ENCODE peak calls at places on chromosomes 1 and 21, in five cellular contexts. N is dorsolateral prefrontal cortex; G is CD4-positive, alpha-beta T cell; X is PC-9; C is spleen. A is an unnamed sample.

GRCh38 chr21:45548711-45549491 is 6.7 kb upstream of the SLC19A1 start:
- DNase-seq in G (no peak), C (peak), X (no peak), N (no peak), A (no peak)

GRCh38 chr1:109718495-109718894 is 6.4 kb downstream of the GSTM5 start:
- DNase-seq in C (no peak), G (no peak), N (no peak), X (no peak), A (no peak)

GRCh38 chr1:226657788-226658537 is 81.1 kb downstream of the ITPKB start:
- DNase-seq in G (no peak), X (no peak), C (peak), N (no peak), A (peak)

GRCh38 chr1:155179107-155180031 is 5.7 kb downstream of the TRIM46 start:
- DNase-seq in X (no peak), G (peak), C (peak), N (no peak), A (no peak)

GRCh38 chr1:165036403-165036802 is 320.1 kb downstream of the LMX1A start:
- DNase-seq in G (no peak), X (no peak), C (no peak), N (no peak), A (peak)

GRCh38 chr1:208207388-208208131 is 36.6 kb downstream of the PLXNA2 start:
- DNase-seq in N (no peak), C (no peak), G (no peak), X (peak), A (peak)

GRCh38 chr1:71128060-71128459 is 47.2 kb upstream of the ZRANB2 start:
- DNase-seq in N (no peak), X (no peak), G (no peak), C (no peak), A (no peak)

GRCh38 chr1:9625761-9626160 is 25.8 kb upstream of the PIK3CD start:
- DNase-seq in G (no peak), X (no peak), C (no peak), N (no peak), A (no peak)

GRCh38 chr1:80531182-80531581 is 1269.6 kb upstream of the ADGRL2 start:
- DNase-seq in N (no peak), G (no peak), C (no peak), X (no peak), A (no peak)

GRCh38 chr1:91617242-91617837 is 116.7 kb downstream of the CDC7 start:
- DNase-seq in X (no peak), G (no peak), N (no peak), C (no peak), A (no peak)

GRCh38 chr1:47674189-47674588 is 236.3 kb downstream of the FOXD2 start:
- DNase-seq in N (no peak), X (no peak), C (no peak), G (no peak), A (no peak)

GRCh38 chr21:33401617-33401967 is 1.6 kb upstream of the IFNGR2 start:
- DNase-seq in X (no peak), C (no peak), G (no peak), N (no peak), A (no peak)

GRCh38 chr1:234726359-234726836 is 116.4 kb upstream of the IRF2BP2 start:
- DNase-seq in G (no peak), C (no peak), X (peak), N (no peak), A (peak)

GRCh38 chr1:186662752-186663151 is 17.5 kb downstream of the PTGS2 start:
- DNase-seq in C (no peak), N (no peak), G (no peak), X (peak), A (peak)

GRCh38 chr1:16464917-16465625 is 24.5 kb downstream of the NECAP2 start:
- DNase-seq in C (peak), X (no peak), G (no peak), N (no peak), A (no peak)

GRCh38 chr1:15916417-15916816 is 59.5 kb downstream of the ZBTB17 start:
- DNase-seq in N (no peak), C (no peak), G (no peak), X (no peak), A (no peak)

GRCh38 chr1:26731233-26731902 is 35.6 kb downstream of the ARID1A start:
- DNase-seq in N (no peak), X (no peak), G (no peak), C (no peak), A (no peak)

GRCh38 chr1:87129038-87129437 is 199.6 kb upstream of the LMO4 start:
- DNase-seq in N (no peak), G (no peak), C (no peak), X (no peak), A (peak)

GRCh38 chr1:88698140-88698539 is 14.1 kb downstream of the PKN2 start:
- DNase-seq in X (no peak), G (no peak), N (no peak), C (no peak), A (no peak)

GRCh38 chr1:234589064-234589765 is 20.8 kb downstream of the IRF2BP2 start:
- DNase-seq in N (no peak), G (no peak), C (no peak), X (no peak), A (no peak)

GRCh38 chr1:11530731-11531311 is 51.9 kb downstream of the DISP3 start:
- DNase-seq in N (no peak), C (peak), X (no peak), G (no peak), A (no peak)

GRCh38 chr1:209037064-209037463 is 546.5 kb upstream of the CAMK1G start:
- DNase-seq in N (no peak), G (no peak), X (no peak), C (no peak), A (no peak)

GRCh38 chr1:19165501-19165900 is 44.6 kb downstream of the UBR4 start:
- DNase-seq in C (no peak), X (no peak), N (no peak), G (no peak), A (peak)

GRCh38 chr1:31605908-31606427 is 11.5 kb upstream of the HCRTR1 start:
- DNase-seq in C (no peak), X (no peak), G (peak), N (no peak), A (no peak)

GRCh38 chr1:52141513-52142219 is at the start of gene ZFYVE9:
- DNase-seq in G (peak), N (peak), X (peak), C (peak), A (peak)

GRCh38 chr1:89725016-89725380 is 92.1 kb downstream of the LRRC8C start:
- DNase-seq in N (no peak), G (no peak), X (no peak), C (no peak), A (peak)

GRCh38 chr1:72241397-72241796 is 40.9 kb downstream of the NEGR1 start:
- DNase-seq in N (no peak), X (no peak), G (no peak), C (no peak), A (peak)

GRCh38 chr21:31938330-31939301 is 65.8 kb downstream of the HUNK start:
- DNase-seq in X (no peak), N (no peak), C (no peak), G (no peak), A (no peak)

GRCh38 chr1:19597463-19598309 is 46.4 kb upstream of the NBL1 start:
- DNase-seq in G (no peak), N (no peak), C (no peak), X (no peak), A (peak)

GRCh38 chr1:179126338-179127060 is 44.6 kb downstream of the TOR3A start:
- DNase-seq in C (no peak), G (no peak), N (no peak), X (no peak), A (no peak)

GRCh38 chr1:67711150-67711849 is 26.3 kb downstream of the GADD45A start:
- DNase-seq in X (no peak), C (no peak), G (no peak), N (no peak), A (no peak)

GRCh38 chr1:19197849-19198248 is 12.2 kb downstream of the UBR4 start:
- DNase-seq in X (no peak), G (no peak), C (no peak), N (no peak), A (no peak)

GRCh38 chr1:103265551-103265950 is 157.2 kb upstream of the COL11A1 start:
- DNase-seq in C (no peak), G (no peak), N (no peak), X (peak), A (no peak)

GRCh38 chr1:204723131-204723787 is 37.7 kb upstream of the LRRN2 start:
- DNase-seq in X (no peak), G (no peak), N (peak), C (no peak), A (no peak)

GRCh38 chr1:54348700-54349021 is 57.5 kb downstream of the SSBP3 start:
- DNase-seq in X (no peak), N (no peak), C (no peak), G (no peak), A (no peak)
- H3K27ac ChIP-seq in X (no peak), N (no peak), C (no peak), G (no peak), A (no peak)

GRCh38 chr1:210527091-210527490 is 198.4 kb downstream of the HHAT start:
- DNase-seq in X (no peak), N (no peak), G (no peak), C (no peak), A (no peak)
- TF ChIP-seq CTCF in X (no peak), N (no peak), G (no peak), C (no peak), A (no peak)

DNA sequence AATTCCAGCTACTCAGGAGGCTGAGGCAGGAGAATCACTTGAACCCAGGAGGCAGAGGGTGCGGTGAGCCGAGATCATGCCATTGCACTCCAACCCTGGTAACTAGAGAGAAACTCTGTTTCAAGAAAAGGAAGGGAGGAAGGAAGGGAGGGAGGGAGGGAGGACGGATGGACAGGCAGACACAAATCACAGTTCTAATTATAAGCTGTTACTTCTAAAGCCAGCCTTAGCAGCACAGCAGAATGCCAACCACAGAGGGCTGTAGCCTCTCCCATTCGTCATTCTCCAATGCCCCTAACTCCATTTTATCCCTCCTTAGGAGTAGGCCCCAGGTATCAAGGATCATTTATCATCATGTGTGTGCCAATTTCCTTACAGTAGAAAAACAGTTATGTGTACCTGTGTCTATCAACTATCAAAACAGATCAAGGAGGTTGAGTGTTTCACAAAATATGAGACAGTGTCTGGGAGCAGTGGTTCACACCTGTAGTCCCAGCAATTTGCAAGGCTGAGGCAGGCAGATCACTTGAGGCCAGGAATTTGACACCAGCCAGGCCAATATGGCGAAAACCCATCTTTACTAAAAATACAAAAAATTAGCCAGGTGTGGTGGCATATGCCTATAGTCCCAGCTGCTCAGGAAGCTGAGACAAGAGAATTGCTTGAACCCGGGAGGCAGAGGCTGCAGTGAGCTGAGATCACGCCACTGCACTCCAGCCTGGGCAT is 19.1 kb downstream of the USP48 start:
- DNase-seq in C (no peak), X (no peak), G (no peak), N (no peak), A (no peak)
- H3K27ac ChIP-seq in C (peak), X (peak), G (no peak), N (no peak), A (peak)

DNA sequence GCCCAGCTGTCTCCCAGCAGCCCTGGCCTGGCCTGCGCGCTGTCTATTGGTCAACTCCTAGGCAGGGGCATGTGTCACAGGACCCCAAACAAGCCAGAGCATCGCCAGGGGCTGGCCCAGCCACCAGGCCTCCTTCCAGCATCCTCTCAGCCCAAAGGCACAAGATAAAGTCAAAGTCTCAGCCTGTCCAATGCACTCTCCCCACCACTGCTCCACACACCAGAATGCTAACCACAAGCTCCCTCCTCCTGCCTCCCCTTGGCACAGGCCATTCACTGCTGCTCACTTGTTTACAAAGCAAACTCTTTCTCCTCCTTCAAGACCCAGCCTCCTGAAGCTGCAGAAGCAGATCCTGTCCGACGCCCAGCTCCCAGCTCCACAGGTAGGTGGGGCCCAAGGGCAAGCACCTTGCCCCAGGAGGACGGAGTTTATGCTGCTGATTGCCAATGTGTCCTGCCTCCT is 133.4 kb downstream of the DMRTB1 start:
- DNase-seq in N (no peak), C (no peak), G (no peak), X (peak), A (no peak)
- TF ChIP-seq CTCF in N (no peak), C (no peak), G (no peak), X (peak), A (no peak)

DNA sequence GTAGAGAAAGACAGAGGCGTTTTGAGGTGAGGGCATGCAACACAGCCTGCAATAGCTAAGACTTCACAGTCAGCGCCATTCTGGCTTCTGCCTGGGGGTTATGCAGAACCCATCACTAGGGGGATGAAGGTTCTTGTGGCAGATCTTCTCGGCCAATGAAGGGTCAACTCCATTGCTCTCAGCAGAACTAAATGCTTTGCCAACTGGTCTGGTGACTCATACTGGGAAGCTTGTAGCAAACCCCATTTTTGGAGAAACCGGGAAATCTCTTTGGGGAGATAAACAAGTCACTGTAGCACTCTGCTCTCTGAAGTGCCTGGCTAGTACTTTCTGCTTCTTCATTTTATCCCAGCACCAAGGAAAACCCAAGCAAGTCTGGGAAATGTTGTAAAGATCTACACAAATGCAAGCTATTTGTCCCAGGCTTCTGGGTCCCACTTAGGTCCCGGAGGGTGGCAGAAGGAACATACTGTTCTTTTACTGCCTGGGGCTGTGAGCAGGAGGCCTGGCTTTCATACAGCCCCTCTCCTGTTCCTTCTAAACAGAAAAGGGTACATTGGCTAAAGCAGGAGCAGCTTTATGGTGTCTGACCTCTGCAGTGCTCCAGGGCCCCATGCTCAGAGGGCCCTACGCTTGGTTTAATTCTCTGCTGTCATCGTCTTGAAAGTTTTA is 28.8 kb downstream of the SHISA4 start:
- DNase-seq in N (no peak), G (no peak), X (peak), C (no peak), A (peak)
- H3K27ac ChIP-seq in N (no peak), G (no peak), X (peak), C (peak), A (peak)

GRCh38 chr21:43346551-43346950 is 80.4 kb downstream of the SIK1 start:
- DNase-seq in G (no peak), X (no peak), C (no peak), N (no peak), A (no peak)
- TF ChIP-seq CTCF in G (no peak), X (no peak), C (no peak), N (no peak), A (no peak)

A was measured in RWPE1.